ENCODE peak calls at places on chromosomes 13 and 19, in eight cellular contexts. J, S, U, D, C, B, R and G are unnamed samples.

GRCh38 chr13:64305246-64305645 is 2889.6 kb upstream of the PCDH20 start:
- DNase-seq in J (no peak), S (no peak), U (no peak), D (no peak), C (no peak), B (no peak), R (no peak), G (no peak)

GRCh38 chr19:13742756-13743155 is 21.6 kb upstream of the MRI1 start:
- DNase-seq in J (no peak), S (no peak), U (no peak), D (no peak), C (no peak), B (no peak), R (no peak), G (no peak)

GRCh38 chr13:110311721-110312668 is 4.9 kb downstream of the COL4A2 start:
- DNase-seq in J (no peak), S (no peak), U (no peak), D (no peak), C (no peak), B (no peak), R (no peak), G (no peak)

GRCh38 chr13:102905905-102906304 is 60.1 kb downstream of the ERCC5 start:
- DNase-seq in J (no peak), S (no peak), U (no peak), D (no peak), C (no peak), B (no peak), R (no peak), G (no peak)

GRCh38 chr13:44331912-44332840 is 41.4 kb upstream of the SERP2 start:
- DNase-seq in J (peak; percentile 91), S (peak; percentile 78), U (no peak), D (peak; percentile 67), C (peak; percentile 71), B (peak; percentile 81), R (peak; percentile 45), G (peak; percentile 64)

GRCh38 chr19:48806818-48807589 is 3.8 kb downstream of the BCAT2 start:
- DNase-seq in J (peak; percentile 38), S (no peak), U (peak; percentile 89), D (no peak), C (peak; percentile 41), B (peak; percentile 60), R (peak; percentile 49), G (no peak)

GRCh38 chr19:19750842-19751790 is 18.2 kb upstream of the ZNF14 start:
- DNase-seq in J (no peak), S (no peak), U (peak; percentile 39), D (no peak), C (no peak), B (no peak), R (no peak), G (no peak)

GRCh38 chr19:4866595-4867424 is 657 bp downstream of the PLIN3 start:
- DNase-seq in J (peak; percentile 73), S (peak; percentile 69), U (peak; percentile 74), D (peak; percentile 66), C (no peak), B (peak; percentile 57), R (peak; percentile 51), G (peak; percentile 42)

GRCh38 chr13:50198508-50198907 is 183.3 kb downstream of the KCNRG start:
- DNase-seq in J (no peak), S (no peak), U (no peak), D (peak; percentile 19), C (no peak), B (no peak), R (no peak), G (no peak)

GRCh38 chr13:26707122-26708006 is 53.2 kb downstream of the GPR12 start:
- DNase-seq in J (no peak), S (no peak), U (no peak), D (peak; percentile 24), C (peak; percentile 87), B (peak; percentile 69), R (no peak), G (peak; percentile 36)

GRCh38 chr19:57348136-57348535 is 2.9 kb upstream of the ZNF304 start:
- DNase-seq in J (no peak), S (no peak), U (no peak), D (no peak), C (peak; percentile 10), B (no peak), R (no peak), G (no peak)

GRCh38 chr13:79581870-79582315 is 100.9 kb downstream of the NDFIP2 start:
- DNase-seq in J (no peak), S (peak; percentile 55), U (no peak), D (no peak), C (peak; percentile 73), B (no peak), R (no peak), G (peak; percentile 35)

GRCh38 chr19:2822846-2823245 is 3.2 kb downstream of the ZNF554 start:
- DNase-seq in J (no peak), S (no peak), U (no peak), D (no peak), C (no peak), B (no peak), R (no peak), G (no peak)

GRCh38 chr13:79987761-79988160 is 353.2 kb downstream of the SPRY2 start:
- DNase-seq in J (no peak), S (no peak), U (no peak), D (no peak), C (no peak), B (no peak), R (no peak), G (no peak)

GRCh38 chr13:113537205-113537604 is 46.7 kb upstream of the DCUN1D2 start:
- DNase-seq in J (no peak), S (no peak), U (no peak), D (no peak), C (peak; percentile 6), B (no peak), R (no peak), G (no peak)
- H3K36me3 ChIP-seq in J (no peaks in the 10 kb centered on the region), S (peaks cover 3% of the 10 kb centered on the region), U (peaks cover 6% of the 10 kb centered on the region), D (peaks cover 88% of the 10 kb centered on the region), C (peaks cover 61% of the 10 kb centered on the region), B (peaks cover 2% of the 10 kb centered on the region), R (peaks cover 8% of the 10 kb centered on the region), G (no peaks in the 10 kb centered on the region)

GRCh38 chr13:18949489-18949761 is 232.2 kb downstream of the TUBA3C start:
- DNase-seq in J (no peak), S (peak; percentile 31), U (no peak), D (no peak), C (no peak), B (no peak), R (no peak), G (no peak)
- H3K9me3 ChIP-seq in J (no peaks in the 10 kb centered on the region), S (no peaks in the 10 kb centered on the region), U (no peaks in the 10 kb centered on the region), D (no peaks in the 10 kb centered on the region), C (no peaks in the 10 kb centered on the region), B (no peaks in the 10 kb centered on the region), R (no peaks in the 10 kb centered on the region), G (no peaks in the 10 kb centered on the region)

GRCh38 chr13:31209172-31209818 is 9.5 kb downstream of the B3GLCT start:
- DNase-seq in J (peak; percentile 49), S (peak; percentile 74), U (no peak), D (peak; percentile 12), C (peak; percentile 90), B (peak; percentile 79), R (peak; percentile 51), G (peak; percentile 80)

GRCh38 chr13:31208554-31209122 is 8.9 kb downstream of the B3GLCT start:
- DNase-seq in J (no peak), S (no peak), U (no peak), D (no peak), C (no peak), B (no peak), R (no peak), G (no peak)

GRCh38 chr13:31209819-31210209 is 10.0 kb downstream of the B3GLCT start:
- DNase-seq in J (no peak), S (no peak), U (no peak), D (no peak), C (no peak), B (no peak), R (no peak), G (no peak)

GRCh38 chr13:31214379-31214778 is 14.6 kb downstream of the B3GLCT start:
- DNase-seq in J (no peak), S (no peak), U (no peak), D (no peak), C (no peak), B (peak; percentile 37), R (no peak), G (no peak)

GRCh38 chr13:31213681-31214289 is 14.0 kb downstream of the B3GLCT start:
- DNase-seq in J (no peak), S (no peak), U (no peak), D (no peak), C (peak; percentile 9), B (no peak), R (no peak), G (no peak)
- H3K36me3 ChIP-seq in J (no peaks in the 10 kb centered on the region), S (no peaks in the 10 kb centered on the region), U (no peaks in the 10 kb centered on the region), D (no peaks in the 10 kb centered on the region), C (no peaks in the 10 kb centered on the region), B (no peaks in the 10 kb centered on the region), R (no peaks in the 10 kb centered on the region), G (no peaks in the 10 kb centered on the region)

GRCh38 chr13:48555441-48555840 is 22.6 kb upstream of the RCBTB2 start:
- DNase-seq in J (no peak), S (no peak), U (no peak), D (no peak), C (no peak), B (no peak), R (no peak), G (no peak)
- H3K9me3 ChIP-seq in J (no peaks in the 10 kb centered on the region), S (peaks cover 7% of the 10 kb centered on the region), U (no peaks in the 10 kb centered on the region), D (peaks cover 30% of the 10 kb centered on the region), C (no peaks in the 10 kb centered on the region), B (no peaks in the 10 kb centered on the region), R (no peaks in the 10 kb centered on the region), G (peaks cover 47% of the 10 kb centered on the region)

DNA sequence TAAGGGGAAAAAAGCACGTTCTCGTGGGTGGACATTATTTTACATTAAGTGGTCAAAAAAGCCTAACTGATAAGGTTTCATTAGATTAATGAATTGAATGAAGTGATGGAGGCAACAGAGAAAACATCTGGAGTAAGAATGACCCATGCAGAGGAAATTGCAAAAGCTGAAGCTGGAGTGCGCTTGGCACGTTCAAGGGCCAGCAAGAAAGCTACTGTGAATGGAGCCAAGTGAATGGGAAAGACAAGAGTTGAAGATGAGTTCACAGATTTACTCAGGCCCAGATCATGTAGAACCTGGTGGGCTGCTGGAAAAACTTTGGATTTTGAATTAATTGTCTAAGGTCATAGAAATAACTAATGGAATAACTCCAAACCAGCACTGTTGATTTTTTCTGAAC is 777.9 kb downstream of the DACH1 start:
- DNase-seq in J (no peak), S (no peak), U (no peak), D (no peak), C (no peak), B (no peak), R (no peak), G (no peak)
- H3K36me3 ChIP-seq in J (no peaks in the 10 kb centered on the region), S (no peaks in the 10 kb centered on the region), U (no peaks in the 10 kb centered on the region), D (no peaks in the 10 kb centered on the region), C (no peaks in the 10 kb centered on the region), B (no peaks in the 10 kb centered on the region), R (no peaks in the 10 kb centered on the region), G (no peaks in the 10 kb centered on the region)

DNA sequence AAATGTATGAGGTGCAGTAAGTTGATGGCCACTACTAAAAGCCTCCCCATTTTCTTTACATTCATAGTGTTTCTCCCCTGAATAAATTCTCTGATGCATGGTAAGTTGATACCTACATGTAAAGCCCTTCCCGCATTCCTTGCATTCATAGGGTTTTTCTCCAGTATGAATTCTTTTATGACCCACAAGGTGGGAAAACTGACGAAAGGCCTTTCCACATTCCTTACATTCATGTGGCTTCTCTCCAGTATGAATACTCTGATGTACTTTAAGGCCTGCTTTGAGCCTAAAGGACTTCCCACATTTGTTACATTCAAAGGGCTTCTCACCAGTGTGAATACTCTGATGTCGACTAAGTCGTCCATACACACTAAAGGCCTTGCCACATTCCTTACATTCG is 20.5 kb downstream of the ZNF607 start:
- DNase-seq in J (no peak), S (no peak), U (no peak), D (no peak), C (no peak), B (no peak), R (no peak), G (no peak)
- H3K9me3 ChIP-seq in J (no peaks in the 10 kb centered on the region), S (no peaks in the 10 kb centered on the region), U (no peaks in the 10 kb centered on the region), D (peaks cover 78% of the 10 kb centered on the region), C (no peaks in the 10 kb centered on the region), B (no peaks in the 10 kb centered on the region), R (no peaks in the 10 kb centered on the region), G (peaks cover 4% of the 10 kb centered on the region)

GRCh38 chr19:42225718-42226292 is 5.7 kb downstream of the ZNF526 start:
- DNase-seq in J (no peak), S (no peak), U (no peak), D (no peak), C (no peak), B (no peak), R (no peak), G (no peak)
- H3K36me3 ChIP-seq in J (no peaks in the 10 kb centered on the region), S (peaks cover 11% of the 10 kb centered on the region), U (peaks cover 10% of the 10 kb centered on the region), D (peaks cover 78% of the 10 kb centered on the region), C (peaks cover 43% of the 10 kb centered on the region), B (peaks cover 15% of the 10 kb centered on the region), R (peaks cover 23% of the 10 kb centered on the region), G (peaks cover 74% of the 10 kb centered on the region)